ENCODE peak calls at places on chromosomes 7 and 10, in eight cellular contexts. One of them, this sample, is unnamed.

GRCh38 chr10:51867956-51868355 is 168.6 kb upstream of the CSTF2T start:
- DNase-seq in heart right ventricle: no peak
- DNase-seq in activated CD8-positive, alpha-beta T cell treated with anti-CD3 and anti-CD28 coated beads for 36 hours: no peak
- DNase-seq in fibroblast of villous mesenchyme: peak
- DNase-seq in choroid plexus epithelial cell: peak
- DNase-seq in Panc1: peak
- DNase-seq in nephron progenitor cell: no peak
- DNase-seq in HFFc6: peak
- DNase-seq in this sample: no peak

GRCh38 chr10:14953452-14954000 is 370 bp downstream of the DCLRE1C start:
- DNase-seq in choroid plexus epithelial cell: peak
- DNase-seq in nephron progenitor cell: peak
- DNase-seq in Panc1: no peak
- DNase-seq in activated CD8-positive, alpha-beta T cell treated with anti-CD3 and anti-CD28 coated beads for 36 hours: no peak
- DNase-seq in fibroblast of villous mesenchyme: peak
- DNase-seq in heart right ventricle: no peak
- DNase-seq in HFFc6: peak
- DNase-seq in this sample: peak

GRCh38 chr10:84177541-84178386 is 4.2 kb downstream of the GPR15LG start:
- DNase-seq in HFFc6: no peak
- DNase-seq in heart right ventricle: peak
- DNase-seq in fibroblast of villous mesenchyme: no peak
- DNase-seq in Panc1: no peak
- DNase-seq in nephron progenitor cell: no peak
- DNase-seq in choroid plexus epithelial cell: no peak
- DNase-seq in activated CD8-positive, alpha-beta T cell treated with anti-CD3 and anti-CD28 coated beads for 36 hours: peak
- DNase-seq in this sample: no peak

GRCh38 chr10:44952779-44953231 is 6.8 kb upstream of the RASSF4 start:
- DNase-seq in fibroblast of villous mesenchyme: no peak
- DNase-seq in HFFc6: no peak
- DNase-seq in activated CD8-positive, alpha-beta T cell treated with anti-CD3 and anti-CD28 coated beads for 36 hours: no peak
- DNase-seq in Panc1: no peak
- DNase-seq in choroid plexus epithelial cell: no peak
- DNase-seq in heart right ventricle: no peak
- DNase-seq in nephron progenitor cell: no peak
- DNase-seq in this sample: no peak

GRCh38 chr10:67476201-67476600 is 219.8 kb downstream of the CTNNA3 start:
- DNase-seq in activated CD8-positive, alpha-beta T cell treated with anti-CD3 and anti-CD28 coated beads for 36 hours: peak
- DNase-seq in nephron progenitor cell: no peak
- DNase-seq in heart right ventricle: no peak
- DNase-seq in Panc1: no peak
- DNase-seq in fibroblast of villous mesenchyme: no peak
- DNase-seq in HFFc6: no peak
- DNase-seq in choroid plexus epithelial cell: no peak
- DNase-seq in this sample: no peak

GRCh38 chr7:132614428-132615076 is 38.3 kb upstream of the PLXNA4 start:
- DNase-seq in fibroblast of villous mesenchyme: peak
- DNase-seq in HFFc6: no peak
- DNase-seq in choroid plexus epithelial cell: peak
- DNase-seq in activated CD8-positive, alpha-beta T cell treated with anti-CD3 and anti-CD28 coated beads for 36 hours: no peak
- DNase-seq in heart right ventricle: peak
- DNase-seq in Panc1: no peak
- DNase-seq in nephron progenitor cell: peak
- DNase-seq in this sample: peak

GRCh38 chr7:113083132-113083833 is 3.3 kb downstream of the GPR85 start:
- DNase-seq in choroid plexus epithelial cell: no peak
- DNase-seq in HFFc6: no peak
- DNase-seq in heart right ventricle: no peak
- DNase-seq in Panc1: no peak
- DNase-seq in activated CD8-positive, alpha-beta T cell treated with anti-CD3 and anti-CD28 coated beads for 36 hours: no peak
- DNase-seq in fibroblast of villous mesenchyme: no peak
- DNase-seq in nephron progenitor cell: no peak
- DNase-seq in this sample: no peak

GRCh38 chr7:156617215-156617614 is 23.4 kb upstream of the RNF32 start:
- DNase-seq in Panc1: no peak
- DNase-seq in nephron progenitor cell: no peak
- DNase-seq in activated CD8-positive, alpha-beta T cell treated with anti-CD3 and anti-CD28 coated beads for 36 hours: no peak
- DNase-seq in choroid plexus epithelial cell: no peak
- DNase-seq in heart right ventricle: no peak
- DNase-seq in HFFc6: no peak
- DNase-seq in fibroblast of villous mesenchyme: no peak
- DNase-seq in this sample: no peak

GRCh38 chr7:30433082-30433481 is 45.5 kb downstream of the NOD1 start:
- DNase-seq in choroid plexus epithelial cell: peak
- DNase-seq in HFFc6: no peak
- DNase-seq in fibroblast of villous mesenchyme: peak
- DNase-seq in Panc1: no peak
- DNase-seq in activated CD8-positive, alpha-beta T cell treated with anti-CD3 and anti-CD28 coated beads for 36 hours: no peak
- DNase-seq in nephron progenitor cell: no peak
- DNase-seq in heart right ventricle: peak
- DNase-seq in this sample: no peak

GRCh38 chr7:143901710-143902587 is at the start of gene TCAF1:
- DNase-seq in activated CD8-positive, alpha-beta T cell treated with anti-CD3 and anti-CD28 coated beads for 36 hours: peak
- DNase-seq in choroid plexus epithelial cell: peak
- DNase-seq in fibroblast of villous mesenchyme: peak
- DNase-seq in nephron progenitor cell: peak
- DNase-seq in HFFc6: peak
- DNase-seq in heart right ventricle: peak
- DNase-seq in Panc1: peak
- DNase-seq in this sample: peak

GRCh38 chr7:4166807-4167206 is 515.3 kb upstream of the FOXK1 start:
- DNase-seq in nephron progenitor cell: no peak
- DNase-seq in fibroblast of villous mesenchyme: no peak
- DNase-seq in choroid plexus epithelial cell: no peak
- DNase-seq in Panc1: no peak
- DNase-seq in activated CD8-positive, alpha-beta T cell treated with anti-CD3 and anti-CD28 coated beads for 36 hours: no peak
- DNase-seq in heart right ventricle: no peak
- DNase-seq in HFFc6: no peak
- DNase-seq in this sample: no peak

GRCh38 chr10:112140110-112140755 is 43.3 kb downstream of the GPAM start:
- DNase-seq in fibroblast of villous mesenchyme: peak
- DNase-seq in HFFc6: peak
- DNase-seq in activated CD8-positive, alpha-beta T cell treated with anti-CD3 and anti-CD28 coated beads for 36 hours: peak
- DNase-seq in nephron progenitor cell: peak
- DNase-seq in Panc1: peak
- DNase-seq in choroid plexus epithelial cell: peak
- DNase-seq in heart right ventricle: peak
- DNase-seq in this sample: peak

GRCh38 chr10:112136816-112137215 is 46.7 kb downstream of the GPAM start:
- DNase-seq in activated CD8-positive, alpha-beta T cell treated with anti-CD3 and anti-CD28 coated beads for 36 hours: no peak
- DNase-seq in heart right ventricle: no peak
- DNase-seq in fibroblast of villous mesenchyme: no peak
- DNase-seq in nephron progenitor cell: no peak
- DNase-seq in choroid plexus epithelial cell: no peak
- DNase-seq in HFFc6: no peak
- DNase-seq in Panc1: no peak
- DNase-seq in this sample: no peak

GRCh38 chr10:112135604-112136003 is 48.0 kb downstream of the GPAM start:
- DNase-seq in nephron progenitor cell: no peak
- DNase-seq in HFFc6: no peak
- DNase-seq in activated CD8-positive, alpha-beta T cell treated with anti-CD3 and anti-CD28 coated beads for 36 hours: no peak
- DNase-seq in Panc1: no peak
- DNase-seq in choroid plexus epithelial cell: no peak
- DNase-seq in fibroblast of villous mesenchyme: no peak
- DNase-seq in heart right ventricle: no peak
- DNase-seq in this sample: no peak

GRCh38 chr10:112139176-112139575 is 44.4 kb downstream of the GPAM start:
- DNase-seq in fibroblast of villous mesenchyme: no peak
- DNase-seq in choroid plexus epithelial cell: no peak
- DNase-seq in HFFc6: no peak
- DNase-seq in nephron progenitor cell: no peak
- DNase-seq in heart right ventricle: no peak
- DNase-seq in Panc1: no peak
- DNase-seq in activated CD8-positive, alpha-beta T cell treated with anti-CD3 and anti-CD28 coated beads for 36 hours: no peak
- DNase-seq in this sample: no peak

DNA sequence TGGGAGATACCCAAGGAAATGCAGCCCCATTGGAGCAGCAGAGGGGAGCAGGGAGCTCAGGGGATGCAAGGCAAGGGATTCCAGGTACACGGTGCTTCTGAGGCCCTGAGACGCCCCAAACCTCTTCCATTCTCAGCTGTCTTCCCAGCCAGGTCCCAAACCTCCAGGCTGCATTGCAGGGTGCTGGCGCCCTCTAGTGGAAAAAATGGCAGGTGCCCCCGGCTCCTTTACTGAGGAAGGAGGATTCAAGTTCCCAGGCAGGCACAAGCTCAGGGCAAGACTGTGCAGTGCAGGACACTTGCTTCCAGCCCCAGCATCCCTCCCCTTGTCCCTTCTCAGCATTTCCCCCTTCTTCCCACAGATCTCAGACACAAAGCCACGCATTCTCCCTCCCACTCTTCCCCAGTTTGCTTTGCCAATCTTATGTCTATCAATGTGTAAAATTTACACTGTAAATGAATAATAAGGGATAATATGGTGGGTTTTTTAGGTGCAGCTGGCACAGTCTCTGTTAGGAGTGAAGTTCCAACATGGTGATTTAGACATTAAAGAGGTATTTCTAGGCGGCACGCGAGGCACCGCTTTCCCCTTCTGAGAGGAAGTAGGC is 46.1 kb downstream of the GPAM start:
- DNase-seq in heart right ventricle: peak
- DNase-seq in Panc1: peak
- DNase-seq in activated CD8-positive, alpha-beta T cell treated with anti-CD3 and anti-CD28 coated beads for 36 hours: peak
- DNase-seq in nephron progenitor cell: peak
- DNase-seq in choroid plexus epithelial cell: peak
- DNase-seq in HFFc6: peak
- DNase-seq in fibroblast of villous mesenchyme: peak
- DNase-seq in this sample: peak
- TF ChIP-seq CTCF in heart right ventricle: peak
- TF ChIP-seq CTCF in Panc1: peak
- TF ChIP-seq CTCF in activated CD8-positive, alpha-beta T cell treated with anti-CD3 and anti-CD28 coated beads for 36 hours: peak
- TF ChIP-seq CTCF in nephron progenitor cell: peak
- TF ChIP-seq CTCF in choroid plexus epithelial cell: peak
- TF ChIP-seq CTCF in HFFc6: peak
- TF ChIP-seq CTCF in fibroblast of villous mesenchyme: peak
- TF ChIP-seq CTCF in this sample: peak

GRCh38 chr7:32428546-32428945 is 61.6 kb downstream of the LSM5 start:
- DNase-seq in choroid plexus epithelial cell: no peak
- DNase-seq in activated CD8-positive, alpha-beta T cell treated with anti-CD3 and anti-CD28 coated beads for 36 hours: no peak
- DNase-seq in fibroblast of villous mesenchyme: no peak
- DNase-seq in nephron progenitor cell: no peak
- DNase-seq in heart right ventricle: no peak
- DNase-seq in HFFc6: no peak
- DNase-seq in Panc1: no peak
- DNase-seq in this sample: no peak

GRCh38 chr7:32427769-32428291 is 62.4 kb downstream of the LSM5 start:
- DNase-seq in nephron progenitor cell: peak
- DNase-seq in fibroblast of villous mesenchyme: peak
- DNase-seq in heart right ventricle: peak
- DNase-seq in choroid plexus epithelial cell: peak
- DNase-seq in activated CD8-positive, alpha-beta T cell treated with anti-CD3 and anti-CD28 coated beads for 36 hours: peak
- DNase-seq in HFFc6: peak
- DNase-seq in Panc1: no peak
- DNase-seq in this sample: peak
- TF ChIP-seq CTCF in nephron progenitor cell: peak
- TF ChIP-seq CTCF in fibroblast of villous mesenchyme: peak
- TF ChIP-seq CTCF in heart right ventricle: peak
- TF ChIP-seq CTCF in choroid plexus epithelial cell: peak
- TF ChIP-seq CTCF in activated CD8-positive, alpha-beta T cell treated with anti-CD3 and anti-CD28 coated beads for 36 hours: no peak
- TF ChIP-seq CTCF in HFFc6: no peak
- TF ChIP-seq CTCF in Panc1: peak
- TF ChIP-seq CTCF in this sample: peak

DNA sequence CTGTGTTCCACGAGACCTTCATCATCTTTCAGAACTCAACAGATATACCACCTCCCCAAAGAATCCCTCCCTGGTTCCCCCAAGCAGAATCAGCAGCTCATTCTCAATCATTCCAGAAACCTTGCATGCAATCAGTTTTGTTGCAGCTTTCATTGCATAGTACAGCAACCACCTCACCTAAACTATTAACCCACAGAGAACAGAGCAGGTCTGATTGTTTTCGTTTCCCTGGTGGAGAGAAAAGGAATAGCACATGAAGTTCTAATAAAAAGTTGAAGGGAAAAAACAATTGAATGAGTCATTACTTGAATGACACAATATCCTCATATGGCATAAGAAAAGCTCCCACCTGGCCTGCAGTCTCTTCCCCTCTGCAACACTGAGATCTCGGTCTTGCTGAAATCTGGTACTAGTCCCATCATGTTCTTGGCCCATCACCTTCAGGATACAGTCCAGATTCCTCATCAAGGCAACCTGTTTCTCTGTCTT is 147.1 kb upstream of the GDF10 start:
- DNase-seq in heart right ventricle: no peak
- DNase-seq in fibroblast of villous mesenchyme: no peak
- DNase-seq in Panc1: no peak
- DNase-seq in choroid plexus epithelial cell: peak
- DNase-seq in nephron progenitor cell: no peak
- DNase-seq in HFFc6: peak
- DNase-seq in activated CD8-positive, alpha-beta T cell treated with anti-CD3 and anti-CD28 coated beads for 36 hours: peak
- DNase-seq in this sample: no peak
- TF ChIP-seq CTCF in heart right ventricle: no peak
- TF ChIP-seq CTCF in fibroblast of villous mesenchyme: peak
- TF ChIP-seq CTCF in Panc1: peak
- TF ChIP-seq CTCF in choroid plexus epithelial cell: peak
- TF ChIP-seq CTCF in nephron progenitor cell: peak
- TF ChIP-seq CTCF in HFFc6: peak
- TF ChIP-seq CTCF in activated CD8-positive, alpha-beta T cell treated with anti-CD3 and anti-CD28 coated beads for 36 hours: peak
- TF ChIP-seq CTCF in this sample: peak

DNA sequence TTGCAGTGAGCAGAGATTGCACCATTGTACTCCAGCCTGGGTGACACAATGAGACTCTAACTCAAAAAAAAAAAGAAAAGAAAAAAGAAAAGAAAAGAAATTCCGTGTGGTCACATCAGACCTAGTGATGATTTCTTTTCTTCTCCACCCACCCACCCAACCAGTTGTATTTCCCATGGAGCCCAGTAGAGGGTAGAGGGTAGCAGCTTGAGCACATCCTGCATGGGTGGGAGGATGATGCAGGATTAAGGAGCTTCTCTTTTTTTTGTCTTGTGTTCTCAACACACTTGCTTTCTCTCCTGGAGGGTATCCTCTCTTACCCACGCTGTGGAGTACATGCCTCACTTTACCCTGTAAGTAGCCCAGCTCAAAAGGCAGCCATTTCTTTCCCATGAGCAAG is 118.6 kb upstream of the CARD11 start:
- DNase-seq in HFFc6: no peak
- DNase-seq in activated CD8-positive, alpha-beta T cell treated with anti-CD3 and anti-CD28 coated beads for 36 hours: peak
- DNase-seq in nephron progenitor cell: no peak
- DNase-seq in fibroblast of villous mesenchyme: peak
- DNase-seq in choroid plexus epithelial cell: peak
- DNase-seq in Panc1: no peak
- DNase-seq in heart right ventricle: no peak
- DNase-seq in this sample: no peak
- TF ChIP-seq CTCF in HFFc6: no peak
- TF ChIP-seq CTCF in activated CD8-positive, alpha-beta T cell treated with anti-CD3 and anti-CD28 coated beads for 36 hours: no peak
- TF ChIP-seq CTCF in nephron progenitor cell: no peak
- TF ChIP-seq CTCF in fibroblast of villous mesenchyme: peak
- TF ChIP-seq CTCF in choroid plexus epithelial cell: peak
- TF ChIP-seq CTCF in Panc1: no peak
- TF ChIP-seq CTCF in heart right ventricle: no peak
- TF ChIP-seq CTCF in this sample: no peak

GRCh38 chr10:72215611-72216549 is at the start of the genes ANAPC16 and ASCC1:
- DNase-seq in fibroblast of villous mesenchyme: peak
- DNase-seq in Panc1: peak
- DNase-seq in heart right ventricle: peak
- DNase-seq in choroid plexus epithelial cell: peak
- DNase-seq in HFFc6: peak
- DNase-seq in activated CD8-positive, alpha-beta T cell treated with anti-CD3 and anti-CD28 coated beads for 36 hours: peak
- DNase-seq in nephron progenitor cell: peak
- DNase-seq in this sample: peak
- TF ChIP-seq CTCF in fibroblast of villous mesenchyme: no peak
- TF ChIP-seq CTCF in Panc1: no peak
- TF ChIP-seq CTCF in heart right ventricle: no peak
- TF ChIP-seq CTCF in choroid plexus epithelial cell: no peak
- TF ChIP-seq CTCF in HFFc6: no peak
- TF ChIP-seq CTCF in activated CD8-positive, alpha-beta T cell treated with anti-CD3 and anti-CD28 coated beads for 36 hours: no peak
- TF ChIP-seq CTCF in nephron progenitor cell: no peak
- TF ChIP-seq CTCF in this sample: no peak

GRCh38 chr10:123618224-123618623 is 47.9 kb upstream of the GPR26 start:
- DNase-seq in fibroblast of villous mesenchyme: no peak
- DNase-seq in Panc1: no peak
- DNase-seq in heart right ventricle: no peak
- DNase-seq in HFFc6: no peak
- DNase-seq in activated CD8-positive, alpha-beta T cell treated with anti-CD3 and anti-CD28 coated beads for 36 hours: no peak
- DNase-seq in nephron progenitor cell: no peak
- DNase-seq in choroid plexus epithelial cell: no peak
- DNase-seq in this sample: no peak
- TF ChIP-seq CTCF in fibroblast of villous mesenchyme: no peak
- TF ChIP-seq CTCF in Panc1: no peak
- TF ChIP-seq CTCF in heart right ventricle: no peak
- TF ChIP-seq CTCF in HFFc6: no peak
- TF ChIP-seq CTCF in activated CD8-positive, alpha-beta T cell treated with anti-CD3 and anti-CD28 coated beads for 36 hours: no peak
- TF ChIP-seq CTCF in nephron progenitor cell: no peak
- TF ChIP-seq CTCF in choroid plexus epithelial cell: no peak
- TF ChIP-seq CTCF in this sample: no peak